ENCODE peak calls at places on chromosomes 5 and 9, in nine cellular contexts. One of them, this sample, is unnamed.

GRCh38 chr9:113011911-113012381 is at the start of gene ZNF883:
- DNase-seq in colonic mucosa: peak
- DNase-seq in astrocyte: peak
- DNase-seq in hepatocyte: peak
- DNase-seq in heart left ventricle: peak
- DNase-seq in brain microvascular endothelial cell: peak
- DNase-seq in fibroblast of lung: peak
- DNase-seq in neural progenitor cell: peak
- DNase-seq in GM23338: peak
- DNase-seq in this sample: peak

GRCh38 chr5:97570242-97570641 is 387.2 kb upstream of the RIOK2 start:
- DNase-seq in hepatocyte: no peak
- DNase-seq in neural progenitor cell: no peak
- DNase-seq in fibroblast of lung: no peak
- DNase-seq in astrocyte: no peak
- DNase-seq in heart left ventricle: no peak
- DNase-seq in colonic mucosa: no peak
- DNase-seq in brain microvascular endothelial cell: no peak
- DNase-seq in GM23338: no peak
- DNase-seq in this sample: no peak

GRCh38 chr5:17316973-17317459 is 99.6 kb downstream of the BASP1 start:
- DNase-seq in colonic mucosa: no peak
- DNase-seq in heart left ventricle: no peak
- DNase-seq in neural progenitor cell: no peak
- DNase-seq in fibroblast of lung: peak
- DNase-seq in GM23338: no peak
- DNase-seq in astrocyte: peak
- DNase-seq in brain microvascular endothelial cell: peak
- DNase-seq in hepatocyte: no peak
- DNase-seq in this sample: no peak

GRCh38 chr9:101626295-101626694 is 31.5 kb upstream of the PPP3R2 start:
- DNase-seq in brain microvascular endothelial cell: no peak
- DNase-seq in fibroblast of lung: no peak
- DNase-seq in hepatocyte: no peak
- DNase-seq in astrocyte: no peak
- DNase-seq in colonic mucosa: no peak
- DNase-seq in heart left ventricle: no peak
- DNase-seq in neural progenitor cell: no peak
- DNase-seq in GM23338: no peak
- DNase-seq in this sample: no peak

GRCh38 chr5:35810561-35810960 is 46.1 kb upstream of the IL7R start:
- DNase-seq in GM23338: no peak
- DNase-seq in brain microvascular endothelial cell: no peak
- DNase-seq in heart left ventricle: no peak
- DNase-seq in fibroblast of lung: no peak
- DNase-seq in neural progenitor cell: no peak
- DNase-seq in colonic mucosa: no peak
- DNase-seq in astrocyte: no peak
- DNase-seq in hepatocyte: no peak
- DNase-seq in this sample: no peak

GRCh38 chr5:109053995-109054417 is 306.3 kb downstream of the FER start:
- DNase-seq in brain microvascular endothelial cell: no peak
- DNase-seq in neural progenitor cell: no peak
- DNase-seq in hepatocyte: no peak
- DNase-seq in heart left ventricle: no peak
- DNase-seq in astrocyte: peak
- DNase-seq in GM23338: no peak
- DNase-seq in fibroblast of lung: peak
- DNase-seq in colonic mucosa: no peak
- DNase-seq in this sample: no peak

GRCh38 chr5:137695651-137696428 is 40.0 kb downstream of the KLHL3 start:
- DNase-seq in hepatocyte: no peak
- DNase-seq in astrocyte: no peak
- DNase-seq in fibroblast of lung: no peak
- DNase-seq in neural progenitor cell: no peak
- DNase-seq in GM23338: peak
- DNase-seq in heart left ventricle: no peak
- DNase-seq in brain microvascular endothelial cell: no peak
- DNase-seq in colonic mucosa: no peak
- DNase-seq in this sample: no peak

GRCh38 chr5:98934581-98934980 is 5.8 kb upstream of the CHD1 start:
- DNase-seq in heart left ventricle: no peak
- DNase-seq in fibroblast of lung: peak
- DNase-seq in hepatocyte: no peak
- DNase-seq in astrocyte: peak
- DNase-seq in colonic mucosa: no peak
- DNase-seq in brain microvascular endothelial cell: no peak
- DNase-seq in neural progenitor cell: no peak
- DNase-seq in GM23338: no peak
- DNase-seq in this sample: no peak

GRCh38 chr9:119802621-119803020 is 433.4 kb upstream of the BRINP1 start:
- DNase-seq in heart left ventricle: peak
- DNase-seq in neural progenitor cell: peak
- DNase-seq in hepatocyte: peak
- DNase-seq in astrocyte: no peak
- DNase-seq in fibroblast of lung: no peak
- DNase-seq in colonic mucosa: peak
- DNase-seq in brain microvascular endothelial cell: no peak
- DNase-seq in GM23338: peak
- DNase-seq in this sample: peak

GRCh38 chr9:96619491-96620154 is at the start of gene CDC14B:
- DNase-seq in heart left ventricle: peak
- DNase-seq in brain microvascular endothelial cell: peak
- DNase-seq in neural progenitor cell: peak
- DNase-seq in fibroblast of lung: peak
- DNase-seq in astrocyte: peak
- DNase-seq in GM23338: peak
- DNase-seq in hepatocyte: peak
- DNase-seq in colonic mucosa: peak
- DNase-seq in this sample: peak

DNA sequence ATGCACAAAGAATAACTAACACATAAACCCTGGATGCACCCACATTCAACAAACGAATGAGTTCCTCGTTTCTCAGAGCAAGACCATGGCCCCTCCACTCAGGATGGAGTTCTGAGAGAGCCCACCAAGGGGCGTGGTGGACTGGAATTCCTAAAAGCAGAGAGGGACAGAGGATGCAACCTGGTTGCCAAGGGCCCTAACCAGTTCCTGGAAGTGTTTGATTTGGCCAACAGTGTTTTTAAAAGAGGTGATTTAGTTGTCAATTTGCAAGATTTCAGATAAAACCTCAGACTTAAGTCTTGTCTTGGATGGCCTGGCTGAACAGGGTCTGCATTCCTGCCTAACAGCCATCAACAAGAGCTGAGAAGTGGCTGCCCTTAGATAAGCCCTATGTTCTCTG is 34.4 kb downstream of the GLRA1 start:
- DNase-seq in brain microvascular endothelial cell: no peak
- DNase-seq in astrocyte: no peak
- DNase-seq in GM23338: no peak
- DNase-seq in fibroblast of lung: no peak
- DNase-seq in neural progenitor cell: peak
- DNase-seq in heart left ventricle: no peak
- DNase-seq in hepatocyte: no peak
- DNase-seq in colonic mucosa: no peak
- DNase-seq in this sample: no peak
- TF ChIP-seq CTCF in brain microvascular endothelial cell: peak
- TF ChIP-seq CTCF in astrocyte: no peak
- TF ChIP-seq CTCF in GM23338: peak
- TF ChIP-seq CTCF in fibroblast of lung: no peak
- TF ChIP-seq CTCF in neural progenitor cell: peak
- TF ChIP-seq CTCF in heart left ventricle: no peak
- TF ChIP-seq CTCF in hepatocyte: no peak
- TF ChIP-seq CTCF in colonic mucosa: no peak
- TF ChIP-seq CTCF in this sample: peak

GRCh38 chr9:93097496-93098205 is 1.6 kb downstream of the CARD19 start:
- DNase-seq in fibroblast of lung: no peak
- DNase-seq in neural progenitor cell: no peak
- DNase-seq in heart left ventricle: peak
- DNase-seq in brain microvascular endothelial cell: no peak
- DNase-seq in hepatocyte: no peak
- DNase-seq in colonic mucosa: peak
- DNase-seq in GM23338: no peak
- DNase-seq in astrocyte: no peak
- DNase-seq in this sample: no peak
- H3K4me3 ChIP-seq in fibroblast of lung: peak
- H3K4me3 ChIP-seq in neural progenitor cell: peak
- H3K4me3 ChIP-seq in heart left ventricle: peak
- H3K4me3 ChIP-seq in brain microvascular endothelial cell: peak
- H3K4me3 ChIP-seq in hepatocyte: peak
- H3K4me3 ChIP-seq in colonic mucosa: peak
- H3K4me3 ChIP-seq in GM23338: peak
- H3K4me3 ChIP-seq in astrocyte: peak
- H3K4me3 ChIP-seq in this sample: no peak

DNA sequence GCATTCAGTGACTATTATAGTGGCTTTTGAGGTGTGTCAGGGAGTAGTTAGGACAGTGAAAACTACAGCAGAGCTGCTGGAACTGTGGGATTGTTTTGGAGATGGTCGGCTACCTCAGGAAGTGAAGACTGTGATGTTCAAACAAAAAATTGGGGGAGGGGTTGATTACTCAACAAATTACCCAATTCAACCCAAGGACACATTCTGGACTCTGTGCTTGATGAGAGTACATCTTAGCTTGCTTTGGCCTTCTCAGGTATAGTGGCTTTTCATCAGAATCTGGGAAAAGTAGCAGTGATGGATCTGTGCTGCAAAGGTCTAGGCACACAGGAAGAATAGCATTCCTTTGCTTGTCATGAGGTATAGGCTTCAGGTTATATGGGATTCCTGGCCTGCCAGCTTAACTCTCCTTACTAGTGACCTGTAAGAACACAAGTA is 47.0 kb downstream of the SLC44A1 start:
- DNase-seq in colonic mucosa: no peak
- DNase-seq in brain microvascular endothelial cell: no peak
- DNase-seq in heart left ventricle: no peak
- DNase-seq in GM23338: peak
- DNase-seq in hepatocyte: no peak
- DNase-seq in astrocyte: no peak
- DNase-seq in neural progenitor cell: no peak
- DNase-seq in fibroblast of lung: no peak
- DNase-seq in this sample: no peak
- H3K27ac ChIP-seq in colonic mucosa: no peak
- H3K27ac ChIP-seq in brain microvascular endothelial cell: no peak
- H3K27ac ChIP-seq in heart left ventricle: peak
- H3K27ac ChIP-seq in GM23338: peak
- H3K27ac ChIP-seq in hepatocyte: peak
- H3K27ac ChIP-seq in astrocyte: no peak
- H3K27ac ChIP-seq in neural progenitor cell: no peak
- H3K27ac ChIP-seq in fibroblast of lung: no peak
- H3K27ac ChIP-seq in this sample: peak

GRCh38 chr5:140366770-140367630 is 7.0 kb downstream of the SLC4A9 start:
- DNase-seq in heart left ventricle: no peak
- DNase-seq in colonic mucosa: no peak
- DNase-seq in fibroblast of lung: no peak
- DNase-seq in GM23338: peak
- DNase-seq in astrocyte: no peak
- DNase-seq in neural progenitor cell: no peak
- DNase-seq in brain microvascular endothelial cell: no peak
- DNase-seq in hepatocyte: no peak
- DNase-seq in this sample: no peak
- TF ChIP-seq CTCF in heart left ventricle: no peak
- TF ChIP-seq CTCF in colonic mucosa: no peak
- TF ChIP-seq CTCF in fibroblast of lung: no peak
- TF ChIP-seq CTCF in GM23338: peak
- TF ChIP-seq CTCF in astrocyte: no peak
- TF ChIP-seq CTCF in neural progenitor cell: no peak
- TF ChIP-seq CTCF in brain microvascular endothelial cell: no peak
- TF ChIP-seq CTCF in hepatocyte: no peak
- TF ChIP-seq CTCF in this sample: no peak

GRCh38 chr5:43036856-43037711 is 3.0 kb downstream of the ANXA2R start:
- DNase-seq in astrocyte: peak
- DNase-seq in fibroblast of lung: peak
- DNase-seq in colonic mucosa: no peak
- DNase-seq in brain microvascular endothelial cell: peak
- DNase-seq in GM23338: peak
- DNase-seq in hepatocyte: no peak
- DNase-seq in neural progenitor cell: peak
- DNase-seq in heart left ventricle: no peak
- DNase-seq in this sample: no peak
- H3K4me3 ChIP-seq in astrocyte: peak
- H3K4me3 ChIP-seq in fibroblast of lung: peak
- H3K4me3 ChIP-seq in colonic mucosa: no peak
- H3K4me3 ChIP-seq in brain microvascular endothelial cell: peak
- H3K4me3 ChIP-seq in GM23338: no peak
- H3K4me3 ChIP-seq in hepatocyte: no peak
- H3K4me3 ChIP-seq in neural progenitor cell: no peak
- H3K4me3 ChIP-seq in heart left ventricle: peak
- H3K4me3 ChIP-seq in this sample: no peak

GRCh38 chr9:95096381-95096780 is 221.1 kb downstream of the FANCC start:
- DNase-seq in brain microvascular endothelial cell: no peak
- DNase-seq in GM23338: no peak
- DNase-seq in fibroblast of lung: no peak
- DNase-seq in astrocyte: no peak
- DNase-seq in colonic mucosa: no peak
- DNase-seq in neural progenitor cell: no peak
- DNase-seq in heart left ventricle: no peak
- DNase-seq in hepatocyte: no peak
- DNase-seq in this sample: peak
- H3K27ac ChIP-seq in brain microvascular endothelial cell: no peak
- H3K27ac ChIP-seq in GM23338: no peak
- H3K27ac ChIP-seq in fibroblast of lung: no peak
- H3K27ac ChIP-seq in astrocyte: no peak
- H3K27ac ChIP-seq in colonic mucosa: no peak
- H3K27ac ChIP-seq in neural progenitor cell: no peak
- H3K27ac ChIP-seq in heart left ventricle: peak
- H3K27ac ChIP-seq in hepatocyte: no peak
- H3K27ac ChIP-seq in this sample: no peak

GRCh38 chr9:121620777-121621437 is 30.5 kb upstream of the DAB2IP start:
- DNase-seq in GM23338: peak
- DNase-seq in fibroblast of lung: peak
- DNase-seq in colonic mucosa: no peak
- DNase-seq in neural progenitor cell: peak
- DNase-seq in heart left ventricle: no peak
- DNase-seq in astrocyte: no peak
- DNase-seq in hepatocyte: no peak
- DNase-seq in brain microvascular endothelial cell: no peak
- DNase-seq in this sample: peak
- TF ChIP-seq CTCF in GM23338: peak
- TF ChIP-seq CTCF in fibroblast of lung: peak
- TF ChIP-seq CTCF in colonic mucosa: peak
- TF ChIP-seq CTCF in neural progenitor cell: peak
- TF ChIP-seq CTCF in heart left ventricle: peak
- TF ChIP-seq CTCF in astrocyte: peak
- TF ChIP-seq CTCF in hepatocyte: peak
- TF ChIP-seq CTCF in brain microvascular endothelial cell: peak
- TF ChIP-seq CTCF in this sample: peak

GRCh38 chr9:134552349-134552990 is 89.1 kb upstream of the COL5A1 start:
- DNase-seq in brain microvascular endothelial cell: no peak
- DNase-seq in GM23338: no peak
- DNase-seq in neural progenitor cell: no peak
- DNase-seq in colonic mucosa: no peak
- DNase-seq in astrocyte: no peak
- DNase-seq in fibroblast of lung: no peak
- DNase-seq in hepatocyte: no peak
- DNase-seq in heart left ventricle: no peak
- DNase-seq in this sample: no peak
- H3K4me3 ChIP-seq in brain microvascular endothelial cell: no peak
- H3K4me3 ChIP-seq in GM23338: no peak
- H3K4me3 ChIP-seq in neural progenitor cell: no peak
- H3K4me3 ChIP-seq in colonic mucosa: no peak
- H3K4me3 ChIP-seq in astrocyte: no peak
- H3K4me3 ChIP-seq in fibroblast of lung: no peak
- H3K4me3 ChIP-seq in hepatocyte: no peak
- H3K4me3 ChIP-seq in heart left ventricle: no peak
- H3K4me3 ChIP-seq in this sample: no peak

This sample was measured in WERI-Rb-1.